ENCODE peak calls at places on chromosomes 4 and X, in eight cellular contexts. X, R, C, Q, N, F, L and A are unnamed samples.

GRCh38 chrX:15269618-15270521 is at the start of gene ASB9:
- DNase-seq in X (peak; percentile 15), R (no peak), C (peak; percentile 55), Q (peak; percentile 5), N (peak; percentile 29), F (peak; percentile 26), L (no peak), A (peak; percentile 13)

GRCh38 chrX:150696264-150696789 is 3.1 kb downstream of the MTMR1 start:
- DNase-seq in X (no peak), R (no peak), C (no peak), Q (no peak), N (no peak), F (no peak), L (no peak), A (no peak)

GRCh38 chrX:136199365-136199764 is 51.8 kb downstream of the MAP7D3 start:
- DNase-seq in X (no peak), R (no peak), C (no peak), Q (peak; percentile 18), N (no peak), F (no peak), L (no peak), A (no peak)

GRCh38 chr4:6873792-6874461 is 35.7 kb upstream of the TBC1D14 start:
- DNase-seq in X (peak; percentile 80), R (peak; percentile 85), C (peak; percentile 91), Q (peak; percentile 81), N (peak; percentile 70), F (peak; percentile 67), L (peak; percentile 73), A (peak; percentile 69)

GRCh38 chr4:122898370-122899150 is 23.8 kb downstream of the NUDT6 start:
- DNase-seq in X (no peak), R (no peak), C (no peak), Q (no peak), N (no peak), F (no peak), L (no peak), A (peak; percentile 70)

GRCh38 chr4:6914448-6914847 is 4.8 kb downstream of the TBC1D14 start:
- DNase-seq in X (no peak), R (no peak), C (no peak), Q (no peak), N (no peak), F (no peak), L (no peak), A (no peak)

GRCh38 chr4:62014982-62015739 is 815.0 kb downstream of the ADGRL3 start:
- DNase-seq in X (no peak), R (no peak), C (no peak), Q (no peak), N (no peak), F (no peak), L (no peak), A (no peak)

GRCh38 chrX:145817666-145818521 is at the start of gene SLITRK2:
- DNase-seq in X (peak; percentile 16), R (peak; percentile 36), C (peak; percentile 75), Q (peak; percentile 57), N (no peak), F (no peak), L (no peak), A (no peak)

GRCh38 chr4:2413821-2414610 is 4.4 kb downstream of the ZFYVE28 start:
- DNase-seq in X (no peak), R (no peak), C (peak; percentile 76), Q (peak; percentile 63), N (peak; percentile 38), F (no peak), L (no peak), A (no peak)

GRCh38 chr4:139968831-139969230 is 185.2 kb downstream of the MAML3 start:
- DNase-seq in X (no peak), R (no peak), C (no peak), Q (no peak), N (no peak), F (no peak), L (no peak), A (no peak)

GRCh38 chrX:71178908-71179307 is 34.3 kb downstream of the NLGN3 start:
- DNase-seq in X (peak; percentile 67), R (no peak), C (peak; percentile 80), Q (peak; percentile 78), N (peak; percentile 49), F (peak; percentile 64), L (peak; percentile 47), A (peak; percentile 42)

GRCh38 chrX:78455901-78456300 is 128.5 kb upstream of the CYSLTR1 start:
- DNase-seq in X (no peak), R (no peak), C (no peak), Q (no peak), N (no peak), F (no peak), L (no peak), A (no peak)

GRCh38 chrX:44143061-44143602 is 169.9 kb upstream of the NDP start:
- DNase-seq in X (no peak), R (no peak), C (no peak), Q (no peak), N (no peak), F (no peak), L (no peak), A (no peak)

DNA sequence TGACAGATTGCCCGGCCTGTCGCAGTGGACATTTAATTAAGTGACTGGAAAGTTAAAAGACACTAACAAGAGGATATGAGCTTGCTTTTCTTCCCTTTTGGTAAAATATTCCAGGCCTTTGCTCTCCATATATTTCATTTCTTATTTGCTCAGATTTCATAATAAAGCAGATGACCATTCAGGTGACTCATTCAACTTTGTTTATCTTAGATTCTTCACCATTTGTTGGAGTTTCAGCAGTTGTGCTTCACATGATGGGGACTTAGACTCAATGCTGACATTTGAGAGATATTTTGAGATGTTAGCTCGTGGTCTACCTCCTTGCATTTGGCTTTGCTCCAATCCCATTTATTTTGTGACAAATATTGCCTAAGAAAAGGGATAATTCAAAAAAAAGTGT is 312.2 kb downstream of the ARHGAP24 start:
- DNase-seq in X (no peak), R (no peak), C (no peak), Q (no peak), N (no peak), F (no peak), L (no peak), A (no peak)
- H3K27ac ChIP-seq in X (no peak overlapping the region), R (no peak overlapping the region), C (no peak overlapping the region), Q (no peak overlapping the region), N (no peak overlapping the region), F (peak overlapping the region; percentile 44), L (no peak overlapping the region), A (no peak overlapping the region)

DNA sequence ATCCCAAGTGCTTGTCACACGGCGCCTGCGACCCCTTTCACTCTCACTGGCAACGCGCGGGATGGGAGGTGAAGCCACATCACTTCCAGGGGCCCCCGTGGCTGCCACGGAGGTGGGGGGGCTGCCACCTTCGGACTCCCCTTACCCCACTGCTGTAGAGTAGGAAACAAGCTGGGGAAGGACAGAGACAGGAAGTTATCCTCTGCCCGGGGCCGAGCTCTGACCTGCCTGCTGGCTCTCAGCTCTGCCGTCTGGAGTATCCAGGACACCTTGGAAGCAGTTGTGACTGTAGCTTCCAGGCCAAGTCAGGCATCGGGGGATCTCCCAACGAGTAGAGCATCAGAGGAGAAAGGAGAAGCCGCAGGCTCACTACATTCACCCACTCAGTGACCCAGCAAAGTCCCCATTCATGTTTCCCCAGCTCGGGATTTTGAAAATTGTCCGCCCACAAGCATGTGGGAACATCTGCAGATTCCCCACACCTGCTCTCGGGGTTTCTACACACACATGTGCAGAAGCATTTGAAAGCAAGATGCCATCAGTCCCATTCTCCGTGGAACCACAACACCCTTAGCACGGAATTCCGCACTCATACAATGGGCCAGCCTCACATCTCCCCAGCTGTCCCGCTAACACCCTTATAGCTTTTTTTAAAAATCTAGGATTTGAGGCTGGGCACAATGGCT is 10.8 kb downstream of the PDZD4 start:
- DNase-seq in X (no peak), R (no peak), C (peak; percentile 68), Q (no peak), N (no peak), F (no peak), L (no peak), A (no peak)
- H3K4me3 ChIP-seq in X (peak overlapping the region; percentile 25), R (peak overlapping the region; percentile 24), C (peak overlapping the region; percentile 29), Q (peak overlapping the region; percentile 52), N (no peak overlapping the region), F (peak overlapping the region; percentile 32), L (peak overlapping the region; percentile 28), A (peak overlapping the region; percentile 24)

DNA sequence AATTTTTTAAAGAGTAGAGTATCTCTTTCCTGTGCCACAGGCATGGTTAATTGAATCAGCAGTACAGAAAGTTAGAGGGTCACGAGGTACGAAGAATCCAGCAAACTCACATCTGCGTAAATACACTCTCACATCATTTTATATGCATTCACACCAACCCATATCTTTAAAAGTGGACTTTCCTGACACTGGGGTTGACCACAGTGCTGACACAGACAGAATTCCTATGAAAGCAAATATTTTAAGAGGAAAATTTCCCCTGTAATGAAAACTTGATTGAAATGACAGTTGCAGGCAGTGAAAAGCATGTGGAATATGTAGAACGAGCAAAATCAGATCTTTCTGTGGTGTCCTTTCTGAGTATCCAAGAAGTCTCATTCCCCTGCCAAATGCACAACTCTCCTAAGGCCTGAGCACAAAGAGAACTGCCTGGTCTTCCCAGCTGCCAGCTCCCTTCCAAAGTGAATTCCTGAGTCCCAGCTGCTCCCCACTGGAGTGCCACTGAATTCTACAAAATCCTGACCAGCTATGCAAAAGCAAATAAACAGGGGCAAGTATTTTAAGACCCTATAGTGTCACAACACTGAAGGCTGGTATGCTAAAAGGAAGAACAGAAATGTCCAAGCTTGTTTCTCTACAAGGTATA is 50.5 kb upstream of the FAM9C start:
- DNase-seq in X (no peak), R (no peak), C (no peak), Q (no peak), N (no peak), F (no peak), L (no peak), A (no peak)
- H3K27ac ChIP-seq in X (no peak overlapping the region), R (no peak overlapping the region), C (no peak overlapping the region), Q (no peak overlapping the region), N (peak overlapping the region; percentile 94), F (peak overlapping the region; percentile 56), L (no peak overlapping the region), A (no peak overlapping the region)

GRCh38 chr4:16764622-16765021 is 133.8 kb downstream of the LDB2 start:
- DNase-seq in X (peak; percentile 20), R (no peak), C (peak; percentile 78), Q (peak; percentile 87), N (no peak), F (no peak), L (no peak), A (no peak)

GRCh38 chr4:16767251-16767650 is 131.2 kb downstream of the LDB2 start:
- DNase-seq in X (no peak), R (no peak), C (no peak), Q (no peak), N (no peak), F (no peak), L (no peak), A (no peak)

GRCh38 chr4:16765549-16765948 is 132.9 kb downstream of the LDB2 start:
- DNase-seq in X (no peak), R (no peak), C (no peak), Q (no peak), N (no peak), F (no peak), L (no peak), A (no peak)

GRCh38 chr4:16770887-16771286 is 127.6 kb downstream of the LDB2 start:
- DNase-seq in X (no peak), R (no peak), C (no peak), Q (no peak), N (no peak), F (no peak), L (no peak), A (no peak)

DNA sequence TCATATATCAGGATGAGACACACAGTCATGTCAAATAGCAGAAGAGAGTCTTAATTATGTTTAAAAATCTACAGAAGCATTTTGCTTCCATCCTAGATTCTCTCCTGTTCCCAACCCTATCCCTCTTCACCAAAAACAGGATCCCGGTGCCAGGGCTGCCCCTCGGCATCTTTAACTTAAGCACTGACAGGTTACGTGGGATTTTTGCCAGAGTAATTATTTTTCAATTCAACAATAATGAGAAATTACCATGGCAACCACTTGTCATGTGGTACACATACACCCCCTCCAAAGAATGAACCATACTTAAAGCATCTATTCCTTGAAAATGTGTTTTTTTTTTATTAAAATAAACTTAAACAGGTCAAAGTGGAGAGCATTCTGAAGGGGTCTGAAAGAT is 130.6 kb downstream of the LDB2 start:
- DNase-seq in X (no peak), R (no peak), C (no peak), Q (no peak), N (no peak), F (no peak), L (no peak), A (no peak)
- H3K4me3 ChIP-seq in X (no peak overlapping the region), R (no peak overlapping the region), C (no peak overlapping the region), Q (no peak overlapping the region), N (no peak overlapping the region), F (no peak overlapping the region), L (no peak overlapping the region), A (no peak overlapping the region)